ENCODE peak calls at places on chromosome 17, in nine cellular contexts. J is sigmoid colon; Z is esophagus muscularis mucosa; T is K562; F is lung; S is heart right ventricle; L is heart left ventricle; E is tibial nerve; U is CD4-positive, alpha-beta memory T cell. D is an unnamed sample.

GRCh38 chr17:73291260-73291801 is 20.5 kb downstream of the CDC42EP4 start:
- DNase-seq in J (peak; percentile 85), Z (no peak), T (peak; percentile 74), F (peak; percentile 80), S (peak; percentile 57), L (peak; percentile 73), E (peak; percentile 58), U (no peak), D (peak; percentile 91)

GRCh38 chr17:69525920-69526841 is 111.7 kb downstream of the MAP2K6 start:
- DNase-seq in J (peak; percentile 64), Z (no peak), T (peak; percentile 47), F (no peak), S (no peak), L (peak; percentile 29), E (no peak), U (peak; percentile 2), D (no peak)

GRCh38 chr17:32546031-32546444 is 59.2 kb downstream of the CDK5R1 start:
- DNase-seq in J (no peak), Z (no peak), T (no peak), F (no peak), S (no peak), L (no peak), E (no peak), U (no peak), D (no peak)

GRCh38 chr17:71084219-71084618 is 914.9 kb downstream of the KCNJ2 start:
- DNase-seq in J (no peak), Z (no peak), T (peak; percentile 5), F (peak; percentile 35), S (no peak), L (no peak), E (no peak), U (no peak), D (no peak)

GRCh38 chr17:61477204-61477834 is 25.1 kb downstream of the TBX4 start:
- DNase-seq in J (no peak), Z (no peak), T (no peak), F (no peak), S (no peak), L (no peak), E (no peak), U (no peak), D (peak; percentile 65)

GRCh38 chr17:75626496-75627038 is 6.7 kb upstream of the SMIM5 start:
- DNase-seq in J (no peak), Z (no peak), T (no peak), F (no peak), S (no peak), L (no peak), E (no peak), U (no peak), D (no peak)

GRCh38 chr17:6711081-6711674 is 2.0 kb downstream of the SLC13A5 start:
- DNase-seq in J (no peak), Z (no peak), T (no peak), F (no peak), S (no peak), L (no peak), E (no peak), U (no peak), D (no peak)

GRCh38 chr17:82299452-82299851 is 18.0 kb downstream of the CD7 start:
- DNase-seq in J (no peak), Z (no peak), T (no peak), F (no peak), S (no peak), L (no peak), E (no peak), U (no peak), D (no peak)

GRCh38 chr17:57853695-57854094 is 3.9 kb upstream of the MRPS23 start:
- DNase-seq in J (peak; percentile 95), Z (no peak), T (no peak), F (no peak), S (peak; percentile 57), L (peak; percentile 79), E (no peak), U (no peak), D (peak; percentile 85)

GRCh38 chr17:72412650-72413076 is 291.8 kb downstream of the SOX9 start:
- DNase-seq in J (no peak), Z (no peak), T (no peak), F (no peak), S (no peak), L (no peak), E (no peak), U (no peak), D (no peak)

GRCh38 chr17:73272906-73273218 is 11.2 kb upstream of the CPSF4L start:
- DNase-seq in J (no peak), Z (no peak), T (no peak), F (no peak), S (no peak), L (no peak), E (no peak), U (no peak), D (no peak)

DNA sequence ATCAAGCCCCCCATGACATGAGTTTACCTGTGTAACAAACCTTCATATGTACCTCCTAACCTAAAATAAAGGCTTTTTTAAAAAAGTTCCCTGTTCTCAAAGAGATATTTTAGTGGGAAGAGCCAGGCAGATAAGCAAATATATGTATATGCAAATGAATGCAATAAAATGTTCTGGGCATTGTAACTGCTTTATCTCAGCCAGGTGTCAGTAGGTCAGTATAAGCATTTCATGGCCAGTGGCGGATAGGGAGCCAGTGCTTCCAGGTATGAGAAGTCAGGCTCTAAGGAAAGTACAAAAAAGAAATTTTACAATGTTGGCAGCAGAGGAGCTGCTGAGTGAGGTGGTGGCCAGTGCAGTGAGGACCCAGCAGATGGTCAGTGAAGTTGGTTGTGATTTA is 53.9 kb downstream of the TNRC6C start:
- DNase-seq in J (no peak), Z (no peak), T (no peak), F (no peak), S (no peak), L (no peak), E (no peak), U (no peak), D (no peak)
- H3K4me3 ChIP-seq in J (no peak overlapping the region), Z (no peak overlapping the region), T (no peak overlapping the region), F (no peak overlapping the region), S (no peak overlapping the region), L (no peak overlapping the region), E (no peak overlapping the region), U (no peak overlapping the region), D (no peak overlapping the region)

GRCh38 chr17:8285270-8286181 is 2.9 kb upstream of the RANGRF start:
- DNase-seq in J (no peak), Z (no peak), T (no peak), F (no peak), S (no peak), L (no peak), E (no peak), U (no peak), D (no peak)
- H3K4me1 ChIP-seq in J (peaks cover 18% of the 10 kb centered on the region), Z (peaks cover 25% of the 10 kb centered on the region), T (peaks cover 28% of the 10 kb centered on the region), F (peaks cover 2% of the 10 kb centered on the region), S (peaks cover 16% of the 10 kb centered on the region), L (peaks cover 14% of the 10 kb centered on the region), E (peaks cover 4% of the 10 kb centered on the region), U (peaks cover 50% of the 10 kb centered on the region), D (no peaks in the 10 kb centered on the region)

DNA sequence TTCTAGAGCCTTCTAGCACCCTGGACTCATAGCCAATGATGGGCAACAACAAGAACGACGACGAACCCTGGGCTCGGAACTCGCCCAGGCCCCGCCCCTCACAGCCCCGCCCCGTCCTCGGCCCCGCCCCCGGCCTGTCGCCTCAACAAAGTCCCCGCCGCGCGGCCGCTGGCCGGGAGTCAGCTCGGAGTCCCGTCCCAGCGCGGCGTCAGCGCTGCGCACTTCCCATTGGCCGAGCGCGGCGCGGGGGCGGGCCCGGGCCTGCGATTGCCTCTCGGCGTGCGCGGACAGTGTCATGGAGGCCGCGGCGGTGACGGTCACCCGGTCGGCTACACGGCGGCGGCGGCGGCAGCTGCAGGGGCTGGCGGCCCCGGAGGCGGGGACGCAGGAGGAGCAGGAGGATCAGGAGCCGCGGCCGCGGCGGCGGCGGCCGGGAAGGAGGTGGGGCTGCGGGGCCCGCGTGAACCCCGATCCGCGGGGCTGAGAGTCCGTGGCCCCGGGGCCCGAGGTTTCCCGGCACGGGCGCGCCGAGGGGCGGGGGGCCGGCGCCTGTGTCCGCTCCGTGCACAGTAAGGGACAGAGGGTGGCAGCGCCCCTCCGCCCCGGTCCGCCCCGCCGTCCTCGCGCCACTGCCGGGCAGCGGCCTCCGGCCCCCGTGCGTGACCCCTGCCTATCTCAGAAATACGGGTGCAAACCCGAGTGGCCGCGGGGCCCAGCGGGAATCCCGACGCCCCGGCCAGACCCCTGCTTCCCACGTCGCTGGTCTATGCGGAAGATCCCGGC is at the start of gene ENGASE:
- DNase-seq in J (peak; percentile 97), Z (peak; percentile 98), T (peak; percentile 96), F (peak; percentile 94), S (peak; percentile 97), L (peak; percentile 98), E (peak; percentile 93), U (peak; percentile 89), D (peak; percentile 98)
- H3K27ac ChIP-seq in J (peak within 1 kb of the TSS; percentile 83), Z (peak within 1 kb of the TSS; percentile 83), T (peak within 1 kb of the TSS; percentile 72), F (peak within 1 kb of the TSS; percentile 89), S (peak within 1 kb of the TSS; percentile 88), L (peak within 1 kb of the TSS; percentile 92), E (peak within 1 kb of the TSS; percentile 89), U (peak within 1 kb of the TSS; percentile 78), D (no peak within 1 kb of the TSS)

DNA sequence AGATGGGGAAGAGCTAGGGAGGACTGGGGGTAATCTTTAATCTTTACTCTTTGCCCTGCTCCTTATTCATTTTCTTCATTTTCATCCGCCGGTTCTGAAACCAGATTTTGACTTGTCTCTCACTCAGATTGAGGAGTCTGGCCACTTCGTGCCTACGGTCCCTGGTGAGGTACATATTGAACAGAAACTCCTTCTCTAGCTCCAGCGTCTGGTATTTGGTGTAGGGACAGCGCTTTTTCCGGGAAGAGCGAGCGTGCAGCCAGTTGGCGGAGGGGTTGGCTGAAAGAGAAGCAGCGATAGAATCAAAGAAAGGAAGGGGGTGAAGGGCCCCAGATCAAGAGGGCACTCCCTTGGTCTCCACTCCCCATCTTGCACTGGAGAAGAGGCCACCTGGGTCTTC is 3.3 kb downstream of the HOXB9 start:
- DNase-seq in J (no peak), Z (no peak), T (no peak), F (no peak), S (no peak), L (no peak), E (no peak), U (no peak), D (no peak)
- H3K4me3 ChIP-seq in J (no peak overlapping the region), Z (no peak overlapping the region), T (peak overlapping the region; percentile 97), F (no peak overlapping the region), S (no peak overlapping the region), L (no peak overlapping the region), E (no peak overlapping the region), U (no peak overlapping the region), D (no peak overlapping the region)

D was measured in aorta.